ENCODE peak calls at places on chromosomes 6 and 20, in ten cellular contexts. D, O, C, J, B, I, G, H, A and Q are unnamed samples.

GRCh38 chr6:32215617-32216016 is 8.2 kb downstream of the NOTCH4 start:
- DNase-seq in B (no peak), A (no peak), D (no peak), H (no peak), G (no peak), J (no peak), O (no peak), I (no peak), C (no peak), Q (no peak)

GRCh38 chr20:50144362-50144761 is 9.2 kb downstream of the PEDS1 start:
- DNase-seq in C (peak; percentile 34), G (no peak), J (no peak), A (no peak), I (peak; percentile 59), B (peak; percentile 85), D (peak; percentile 63), O (no peak), H (peak; percentile 96), Q (peak; percentile 99)

GRCh38 chr6:112717401-112717800 is 370.3 kb downstream of the RFPL4B start:
- DNase-seq in O (no peak), H (peak; percentile 57), B (no peak), D (no peak), I (no peak), C (no peak), J (no peak), A (no peak), G (no peak), Q (peak; percentile 40)

GRCh38 chr6:157538163-157538562 is 157.2 kb downstream of the ZDHHC14 start:
- DNase-seq in I (no peak), B (no peak), O (no peak), H (no peak), J (no peak), C (no peak), A (peak; percentile 13), D (no peak), G (no peak), Q (no peak)

GRCh38 chr20:57676517-57677322 is 33.1 kb downstream of the PMEPA1 start:
- DNase-seq in H (no peak), G (peak; percentile 59), J (no peak), I (no peak), A (no peak), O (no peak), C (peak; percentile 47), B (no peak), D (no peak), Q (no peak)

GRCh38 chr6:1208876-1209275 is 103.0 kb upstream of the FOXQ1 start:
- DNase-seq in J (no peak), A (no peak), H (peak; percentile 31), B (no peak), G (no peak), O (no peak), I (no peak), C (no peak), D (no peak), Q (no peak)

GRCh38 chr20:45934046-45934586 is 367 bp upstream of the PCIF1 start:
- DNase-seq in D (peak; percentile 55), B (peak; percentile 57), J (peak; percentile 70), I (peak; percentile 68), O (peak; percentile 83), G (peak; percentile 48), C (peak; percentile 59), A (peak; percentile 81), H (peak; percentile 47), Q (peak; percentile 48)

GRCh38 chr6:163438940-163439335 is 24.4 kb downstream of the QKI start:
- DNase-seq in A (no peak), O (peak; percentile 37), H (no peak), I (no peak), D (peak; percentile 16), G (no peak), J (peak; percentile 50), B (peak; percentile 59), C (peak; percentile 53), Q (no peak)

GRCh38 chr6:48423640-48424365 is 312.8 kb upstream of the PTCHD4 start:
- DNase-seq in D (no peak), H (peak; percentile 66), O (no peak), A (no peak), I (no peak), B (no peak), J (no peak), G (no peak), C (no peak), Q (peak; percentile 37)

GRCh38 chr6:84739866-84740208 is 24.6 kb downstream of the TBX18 start:
- DNase-seq in J (no peak), C (no peak), H (peak; percentile 71), G (no peak), O (no peak), B (no peak), I (no peak), A (no peak), D (no peak), Q (no peak)

GRCh38 chr20:47620808-47621805 is 119.4 kb downstream of the NCOA3 start:
- DNase-seq in J (no peak), B (no peak), D (no peak), G (peak; percentile 20), H (peak; percentile 84), O (no peak), I (no peak), A (no peak), C (no peak), Q (peak; percentile 89)

GRCh38 chr6:75217203-75217602 is 11.3 kb upstream of the COL12A1 start:
- DNase-seq in B (no peak), J (no peak), A (no peak), C (no peak), O (no peak), I (no peak), D (no peak), G (no peak), H (peak; percentile 74), Q (peak; percentile 78)

GRCh38 chr6:10381133-10381829 is 33.6 kb downstream of the TFAP2A start:
- DNase-seq in O (no peak), J (no peak), B (no peak), D (no peak), I (no peak), G (no peak), C (no peak), A (peak; percentile 89), H (peak; percentile 29), Q (no peak)

GRCh38 chr6:154930490-154930889 is 64.6 kb upstream of the TIAM2 start:
- DNase-seq in G (no peak), I (no peak), C (no peak), D (no peak), J (no peak), O (no peak), H (no peak), A (peak; percentile 60), B (no peak), Q (no peak)

DNA sequence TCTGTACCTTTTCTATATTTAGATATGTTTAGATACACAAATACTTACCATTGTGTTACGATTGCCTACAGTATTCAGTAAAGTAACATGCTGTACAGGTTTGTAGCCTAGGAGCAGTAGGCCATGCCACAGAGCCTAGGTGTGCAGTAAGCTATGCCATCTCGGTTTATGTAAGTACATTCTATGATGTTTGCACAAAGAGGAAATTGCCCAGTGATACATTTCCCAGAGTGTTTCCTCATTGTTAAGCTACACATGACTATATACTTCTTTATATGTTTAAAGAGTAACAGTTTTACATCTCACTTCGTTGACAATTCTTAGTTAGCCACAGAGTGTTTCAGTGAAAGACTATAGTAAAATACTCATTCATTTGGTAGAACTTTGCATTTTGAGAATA is 51.5 kb downstream of the SLC35F1 start:
- DNase-seq in A (no peak), C (no peak), G (no peak), B (no peak), D (no peak), H (no peak), O (no peak), I (no peak), J (no peak), Q (no peak)
- H3K4me3 ChIP-seq in A (no peak overlapping the region), C (no peak overlapping the region), G (no peak overlapping the region), B (no peak overlapping the region), D (no peak overlapping the region), H (no peak overlapping the region), O (no peak overlapping the region), I (no peak overlapping the region), J (no peak overlapping the region), Q (no peak overlapping the region)

GRCh38 chr6:16776394-16777017 is 15.2 kb upstream of the ATXN1 start:
- DNase-seq in D (no peak), G (no peak), I (no peak), B (no peak), J (no peak), A (no peak), C (no peak), H (peak; percentile 34), O (no peak), Q (no peak)
- TF ChIP-seq CTCF in D (peak; percentile 12), G (no peak), I (no peak), B (peak; percentile 15), J (peak; percentile 26), A (peak; percentile 59), C (no peak), H (no peak), O (no peak), Q (no peak)

DNA sequence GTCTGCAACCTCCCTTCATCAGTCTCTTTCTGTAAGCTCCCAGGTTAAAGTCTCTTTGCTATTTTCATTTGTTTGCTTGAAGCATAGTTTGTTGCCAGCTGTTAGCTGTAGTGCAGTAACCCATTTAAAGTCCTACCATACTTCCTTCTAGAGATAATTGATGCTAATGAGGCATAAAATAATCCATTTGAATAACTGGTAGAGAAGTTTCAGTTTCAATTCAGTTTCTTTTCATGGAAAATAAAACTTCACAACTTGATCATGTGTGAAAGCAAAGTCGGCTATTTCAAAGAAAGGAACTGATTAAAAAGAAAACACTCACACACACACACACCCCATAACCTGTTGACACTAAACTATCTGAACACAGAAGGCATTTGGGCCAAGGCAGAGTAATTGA is 68.5 kb upstream of the TENT5A start:
- DNase-seq in D (no peak), O (no peak), C (no peak), A (no peak), G (peak; percentile 1), J (no peak), H (no peak), B (no peak), I (no peak), Q (no peak)
- H3K4me3 ChIP-seq in D (no peak overlapping the region), O (no peak overlapping the region), C (no peak overlapping the region), A (no peak overlapping the region), G (no peak overlapping the region), J (peak overlapping the region; percentile 2), H (no peak overlapping the region), B (no peak overlapping the region), I (no peak overlapping the region), Q (no peak overlapping the region)

DNA sequence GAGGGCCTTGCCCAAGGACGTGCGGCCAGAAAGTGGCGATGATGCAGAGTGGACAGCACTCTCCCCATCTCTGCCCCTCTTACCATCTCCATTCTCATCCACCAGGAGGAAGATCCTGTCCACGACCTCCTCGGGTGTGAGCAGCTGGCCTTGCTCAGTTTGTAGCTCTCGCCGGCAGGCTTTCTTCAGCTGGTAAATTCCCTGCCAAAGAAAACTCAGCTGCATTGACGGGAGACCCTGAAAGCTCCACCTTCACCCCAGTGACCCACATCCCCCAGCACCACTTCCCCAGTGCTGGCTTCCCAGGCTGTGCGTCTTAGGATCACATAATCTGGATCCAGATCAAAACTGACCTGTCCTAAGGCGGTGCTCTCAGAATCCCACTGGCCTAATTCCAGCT is 9.2 kb downstream of the GUCA1B start:
- DNase-seq in C (no peak), O (no peak), J (no peak), H (no peak), A (no peak), G (no peak), B (no peak), D (no peak), I (no peak), Q (no peak)
- TF ChIP-seq CTCF in C (no peak), O (no peak), J (no peak), H (no peak), A (no peak), G (no peak), B (no peak), D (no peak), I (no peak), Q (no peak)